ENCODE peak calls at places on chromosomes 1 and 21, in six cellular contexts. One of them, this sample, is unnamed.

GRCh38 chr1:67314696-67315095 is 7.0 kb downstream of the IL12RB2 start:
- DNase-seq in GM12878: no peak
- DNase-seq in K562: peak; percentile 67
- DNase-seq in HepG2: no peak
- DNase-seq in A549: no peak
- DNase-seq in H1: no peak
- DNase-seq in this sample: no peak

GRCh38 chr1:227219715-227220292 is 98.5 kb downstream of the CDC42BPA start:
- DNase-seq in A549: no peak
- DNase-seq in GM12878: no peak
- DNase-seq in HepG2: no peak
- DNase-seq in K562: no peak
- DNase-seq in H1: no peak
- DNase-seq in this sample: no peak

GRCh38 chr1:61358770-61359455 is 276.6 kb downstream of the NFIA start:
- DNase-seq in H1: no peak
- DNase-seq in HepG2: no peak
- DNase-seq in GM12878: no peak
- DNase-seq in K562: no peak
- DNase-seq in A549: no peak
- DNase-seq in this sample: no peak

GRCh38 chr1:156247460-156248322 is at the start of gene PAQR6:
- DNase-seq in GM12878: no peak
- DNase-seq in HepG2: peak; percentile 53
- DNase-seq in A549: no peak
- DNase-seq in H1: peak; percentile 64
- DNase-seq in K562: no peak
- DNase-seq in this sample: no peak

GRCh38 chr21:45304945-45305344 is 17.2 kb upstream of the POFUT2 start:
- DNase-seq in HepG2: no peak
- DNase-seq in K562: no peak
- DNase-seq in A549: no peak
- DNase-seq in GM12878: no peak
- DNase-seq in H1: no peak
- DNase-seq in this sample: no peak

GRCh38 chr1:211986628-211987254 is 48.6 kb downstream of the INTS7 start:
- DNase-seq in H1: no peak
- DNase-seq in A549: no peak
- DNase-seq in GM12878: peak; percentile 27
- DNase-seq in HepG2: no peak
- DNase-seq in K562: no peak
- DNase-seq in this sample: no peak

GRCh38 chr1:219379691-219380090 is 206.0 kb downstream of the LYPLAL1 start:
- DNase-seq in A549: no peak
- DNase-seq in GM12878: no peak
- DNase-seq in K562: no peak
- DNase-seq in H1: no peak
- DNase-seq in HepG2: no peak
- DNase-seq in this sample: no peak

GRCh38 chr21:44593598-44594405 is 1.5 kb upstream of the KRTAP10-6 start:
- DNase-seq in HepG2: peak; percentile 81
- DNase-seq in A549: no peak
- DNase-seq in K562: peak; percentile 68
- DNase-seq in H1: peak; percentile 48
- DNase-seq in GM12878: no peak
- DNase-seq in this sample: no peak

GRCh38 chr1:94926365-94926914 is 470 bp downstream of the CNN3 start:
- DNase-seq in HepG2: peak; percentile 36
- DNase-seq in K562: no peak
- DNase-seq in A549: peak; percentile 45
- DNase-seq in H1: peak; percentile 79
- DNase-seq in GM12878: no peak
- DNase-seq in this sample: no peak
- TF ChIP-seq CEBPB in HepG2: no peak
- TF ChIP-seq CEBPB in K562: no peak
- TF ChIP-seq CEBPB in A549: no peak
- TF ChIP-seq CEBPB in H1: no peak
- TF ChIP-seq CEBPB in GM12878: no peak
- TF ChIP-seq CEBPB in this sample: no peak

DNA sequence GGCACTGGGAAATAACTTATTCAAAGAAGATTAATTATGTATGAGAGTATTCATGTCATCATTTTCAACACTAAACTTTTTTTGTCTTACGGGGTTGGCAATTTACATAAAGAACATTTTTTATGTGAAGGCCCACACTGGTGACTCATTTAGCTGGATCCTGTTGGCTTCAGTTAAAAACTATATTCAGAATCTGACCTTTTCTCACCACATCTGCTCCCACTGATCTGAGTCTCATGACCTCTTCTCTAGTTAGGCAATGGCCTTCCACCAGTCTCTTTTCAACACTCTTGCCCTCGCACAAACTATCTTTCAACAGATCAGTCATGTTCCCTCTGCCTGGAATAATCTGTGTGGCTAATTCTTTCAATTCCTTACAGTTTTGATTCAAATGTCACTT is 53.4 kb downstream of the TMPRSS15 start:
- DNase-seq in A549: no peak
- DNase-seq in H1: no peak
- DNase-seq in GM12878: no peak
- DNase-seq in HepG2: no peak
- DNase-seq in K562: no peak
- DNase-seq in this sample: no peak
- TF ChIP-seq MAX in A549: no peak
- TF ChIP-seq MAX in H1: no peak
- TF ChIP-seq MAX in GM12878: no peak
- TF ChIP-seq MAX in HepG2: no peak
- TF ChIP-seq MAX in K562: no peak
- TF ChIP-seq MAX in this sample: no peak

GRCh38 chr1:82994866-82995370 is 1004.0 kb downstream of the TTLL7 start:
- DNase-seq in A549: no peak
- DNase-seq in K562: no peak
- DNase-seq in GM12878: no peak
- DNase-seq in HepG2: no peak
- DNase-seq in H1: no peak
- DNase-seq in this sample: no peak
- TF ChIP-seq CEBPB in A549: no peak
- TF ChIP-seq CEBPB in K562: no peak
- TF ChIP-seq CEBPB in GM12878: no peak
- TF ChIP-seq CEBPB in HepG2: no peak
- TF ChIP-seq CEBPB in H1: no peak
- TF ChIP-seq CEBPB in this sample: no peak

GRCh38 chr1:228438266-228438665 is 21.6 kb upstream of the TRIM17 start:
- DNase-seq in H1: no peak
- DNase-seq in GM12878: no peak
- DNase-seq in K562: no peak
- DNase-seq in A549: no peak
- DNase-seq in HepG2: no peak
- DNase-seq in this sample: no peak
- TF ChIP-seq MAX in H1: no peak
- TF ChIP-seq MAX in GM12878: no peak
- TF ChIP-seq MAX in K562: no peak
- TF ChIP-seq MAX in A549: no peak
- TF ChIP-seq MAX in HepG2: no peak
- TF ChIP-seq MAX in this sample: no peak

GRCh38 chr1:185917646-185918045 is 183.5 kb downstream of the HMCN1 start:
- DNase-seq in HepG2: no peak
- DNase-seq in H1: no peak
- DNase-seq in K562: no peak
- DNase-seq in GM12878: no peak
- DNase-seq in A549: peak; percentile 14
- DNase-seq in this sample: no peak
- TF ChIP-seq CEBPB in HepG2: no peak
- TF ChIP-seq CEBPB in H1: no peak
- TF ChIP-seq CEBPB in K562: no peak
- TF ChIP-seq CEBPB in GM12878: no peak
- TF ChIP-seq CEBPB in A549: no peak
- TF ChIP-seq CEBPB in this sample: no peak

GRCh38 chr1:201406831-201407406 is 7.8 kb upstream of the LAD1 start:
- DNase-seq in HepG2: peak; percentile 44
- DNase-seq in K562: no peak
- DNase-seq in GM12878: peak; percentile 69
- DNase-seq in A549: peak; percentile 19
- DNase-seq in H1: no peak
- DNase-seq in this sample: no peak

GRCh38 chr1:201408815-201409200 is 9.7 kb upstream of the LAD1 start:
- DNase-seq in HepG2: no peak
- DNase-seq in K562: no peak
- DNase-seq in H1: no peak
- DNase-seq in GM12878: no peak
- DNase-seq in A549: no peak
- DNase-seq in this sample: no peak

GRCh38 chr1:201405484-201405831 is 6.3 kb upstream of the LAD1 start:
- DNase-seq in HepG2: peak; percentile 77
- DNase-seq in GM12878: peak; percentile 49
- DNase-seq in H1: no peak
- DNase-seq in K562: no peak
- DNase-seq in A549: peak; percentile 52
- DNase-seq in this sample: no peak

GRCh38 chr1:201409440-201409839 is 10.3 kb upstream of the LAD1 start:
- DNase-seq in HepG2: no peak
- DNase-seq in GM12878: no peak
- DNase-seq in H1: no peak
- DNase-seq in A549: no peak
- DNase-seq in K562: no peak
- DNase-seq in this sample: no peak

GRCh38 chr1:201408176-201408814 is 9.2 kb upstream of the LAD1 start:
- DNase-seq in A549: peak; percentile 80
- DNase-seq in GM12878: no peak
- DNase-seq in K562: peak; percentile 92
- DNase-seq in HepG2: peak; percentile 67
- DNase-seq in H1: peak; percentile 98
- DNase-seq in this sample: peak; percentile 51
- TF ChIP-seq MAX in A549: no peak
- TF ChIP-seq MAX in GM12878: no peak
- TF ChIP-seq MAX in K562: no peak
- TF ChIP-seq MAX in HepG2: no peak
- TF ChIP-seq MAX in H1: no peak
- TF ChIP-seq MAX in this sample: no peak

DNA sequence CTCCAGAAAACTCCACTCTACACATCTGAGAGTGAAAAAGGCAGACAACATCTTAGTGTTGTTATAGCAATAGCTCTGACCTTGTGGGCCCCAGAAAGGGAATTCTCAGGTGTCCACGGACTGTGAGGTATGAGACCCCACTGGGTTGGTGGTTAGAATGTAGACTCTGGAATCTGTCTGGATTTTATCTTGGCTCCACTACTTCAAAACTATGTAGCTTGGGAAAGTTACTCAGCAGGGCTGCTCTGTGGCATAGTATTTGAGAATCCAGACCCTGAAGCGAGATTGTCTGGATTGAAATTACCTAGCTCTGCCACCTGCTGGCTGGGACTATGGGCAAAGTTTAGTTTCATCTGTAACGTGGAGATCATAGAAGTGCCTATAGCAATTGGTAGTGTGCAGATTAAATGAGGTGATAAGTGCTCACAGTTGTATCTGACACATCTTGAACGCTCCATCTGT is 25.8 kb downstream of the PRDM2 start:
- DNase-seq in H1: no peak
- DNase-seq in HepG2: peak; percentile 20
- DNase-seq in K562: peak; percentile 20
- DNase-seq in GM12878: no peak
- DNase-seq in A549: peak; percentile 21
- DNase-seq in this sample: peak; percentile 23
- TF ChIP-seq CEBPB in H1: no peak
- TF ChIP-seq CEBPB in HepG2: no peak
- TF ChIP-seq CEBPB in K562: no peak
- TF ChIP-seq CEBPB in GM12878: no peak
- TF ChIP-seq CEBPB in A549: no peak
- TF ChIP-seq CEBPB in this sample: no peak

GRCh38 chr21:33936221-33937038 is 20.8 kb upstream of the ATP5PO start:
- DNase-seq in H1: no peak
- DNase-seq in GM12878: no peak
- DNase-seq in HepG2: no peak
- DNase-seq in A549: no peak
- DNase-seq in K562: no peak
- DNase-seq in this sample: no peak

GRCh38 chr21:33939224-33939623 is 23.6 kb upstream of the ATP5PO start:
- DNase-seq in A549: no peak
- DNase-seq in HepG2: no peak
- DNase-seq in GM12878: no peak
- DNase-seq in K562: no peak
- DNase-seq in H1: no peak
- DNase-seq in this sample: no peak

GRCh38 chr21:33938381-33938780 is 22.8 kb upstream of the ATP5PO start:
- DNase-seq in A549: no peak
- DNase-seq in GM12878: no peak
- DNase-seq in H1: no peak
- DNase-seq in K562: no peak
- DNase-seq in HepG2: no peak
- DNase-seq in this sample: no peak

GRCh38 chr21:33937146-33937545 is 21.5 kb upstream of the ATP5PO start:
- DNase-seq in HepG2: no peak
- DNase-seq in A549: no peak
- DNase-seq in K562: no peak
- DNase-seq in GM12878: no peak
- DNase-seq in H1: no peak
- DNase-seq in this sample: no peak

DNA sequence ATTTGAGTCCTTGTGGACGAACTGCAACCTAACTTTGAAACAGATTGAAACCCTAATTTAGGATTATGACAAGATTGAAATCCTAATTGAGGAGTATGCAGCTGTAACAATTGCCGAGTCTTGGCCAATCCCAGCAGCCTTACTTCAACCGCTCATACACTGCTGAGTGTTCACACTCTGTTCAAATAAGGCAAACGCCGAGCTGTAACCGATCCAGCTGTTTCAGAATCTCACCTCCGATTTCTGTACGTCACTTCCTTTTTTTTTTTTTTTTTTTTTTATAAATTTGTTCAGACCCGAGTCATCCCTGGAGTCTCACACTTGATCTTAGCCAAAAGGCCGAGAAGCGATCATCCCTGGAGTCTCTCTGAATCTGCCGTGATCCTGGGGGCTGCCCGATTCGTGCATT is 22.3 kb upstream of the ATP5PO start:
- DNase-seq in K562: no peak
- DNase-seq in A549: no peak
- DNase-seq in H1: peak; percentile 33
- DNase-seq in HepG2: no peak
- DNase-seq in GM12878: no peak
- DNase-seq in this sample: no peak
- TF ChIP-seq MAX in K562: no peak
- TF ChIP-seq MAX in A549: no peak
- TF ChIP-seq MAX in H1: no peak
- TF ChIP-seq MAX in HepG2: no peak
- TF ChIP-seq MAX in GM12878: no peak
- TF ChIP-seq MAX in this sample: no peak

This sample was measured in HCT116.